ENCODE peak calls at places on chromosomes 1 and 21, in four cellular contexts. K is H9, O is SK-N-SH, E is PC-3. D is an unnamed sample. For H3K9me3 and H4K20me1, the result is how much of the 10 kb centered on the place peaks cover.

GRCh38 chr1:162011337-162012012 is 12.2 kb downstream of the OLFML2B start:
- DNase-seq in E (no peak), K (no peak), O (no peak), D (no peak)

GRCh38 chr1:212062832-212063438 is 27.4 kb downstream of the DTL start:
- DNase-seq in O (peak), E (peak), K (no peak), D (peak)

GRCh38 chr1:46553506-46553905 is 2.1 kb upstream of the KNCN start:
- DNase-seq in K (no peak), O (no peak), E (no peak), D (no peak)

GRCh38 chr1:37485902-37486679 is 11.7 kb downstream of the ZC3H12A start:
- DNase-seq in K (no peak), O (peak), E (no peak), D (no peak)

GRCh38 chr1:202561726-202562442 is 148.4 kb downstream of the SYT2 start:
- DNase-seq in K (no peak), E (no peak), O (no peak), D (no peak)

GRCh38 chr1:232226197-232226681 is 403.7 kb downstream of the SIPA1L2 start:
- DNase-seq in O (no peak), E (peak), K (peak), D (peak)

GRCh38 chr21:32917392-32918135 is 108.2 kb upstream of the OLIG2 start:
- DNase-seq in E (no peak), O (no peak), K (no peak), D (no peak)

GRCh38 chr1:166079276-166079675 is 87.5 kb downstream of the FAM78B start:
- DNase-seq in K (no peak), O (no peak), E (no peak), D (no peak)

GRCh38 chr1:3954391-3955160 is 54.5 kb upstream of the C1orf174 start:
- DNase-seq in O (no peak), K (no peak), E (no peak), D (no peak)

GRCh38 chr1:5570931-5571330 is 421.3 kb downstream of the NPHP4 start:
- DNase-seq in E (peak), O (no peak), K (no peak), D (no peak)

GRCh38 chr1:23168079-23168461 is 586 bp downstream of the LUZP1 start:
- DNase-seq in K (peak), E (no peak), O (peak), D (no peak)

GRCh38 chr1:24155011-24155782 is 12.3 kb upstream of the IL22RA1 start:
- DNase-seq in K (peak), E (peak), O (peak), D (no peak)

GRCh38 chr1:164763098-164763497 is 204.1 kb downstream of the PBX1 start:
- DNase-seq in K (no peak), O (no peak), E (no peak), D (no peak)

GRCh38 chr1:15610167-15610566 is 7.1 kb upstream of the DDI2 start:
- DNase-seq in E (peak), O (no peak), K (no peak), D (no peak)

GRCh38 chr1:111647738-111648137 is 28.1 kb downstream of the RAP1A start:
- DNase-seq in K (no peak), O (no peak), E (no peak), D (no peak)

GRCh38 chr1:221431068-221431651 is 310.7 kb downstream of the DUSP10 start:
- DNase-seq in O (no peak), K (no peak), E (no peak), D (peak)

GRCh38 chr1:22835920-22836319 is 125.3 kb downstream of the EPHB2 start:
- DNase-seq in O (no peak), K (no peak), E (no peak), D (peak)

GRCh38 chr1:191993549-191993948 is 164.7 kb upstream of the RGS18 start:
- DNase-seq in E (peak), O (no peak), K (no peak), D (peak)

GRCh38 chr1:159719990-159720389 is 5.6 kb upstream of the CRP start:
- DNase-seq in K (no peak), E (no peak), O (no peak), D (no peak)
- H3K9me3 ChIP-seq in K (under half), E (under half), O (under half), D (under half)

GRCh38 chr21:20425856-20426255 is 572.4 kb upstream of the NCAM2 start:
- DNase-seq in O (no peak), K (no peak), E (no peak), D (no peak)
- H3K9ac ChIP-seq in O (no peak), K (no peak), E (no peak), D (no peak)

DNA sequence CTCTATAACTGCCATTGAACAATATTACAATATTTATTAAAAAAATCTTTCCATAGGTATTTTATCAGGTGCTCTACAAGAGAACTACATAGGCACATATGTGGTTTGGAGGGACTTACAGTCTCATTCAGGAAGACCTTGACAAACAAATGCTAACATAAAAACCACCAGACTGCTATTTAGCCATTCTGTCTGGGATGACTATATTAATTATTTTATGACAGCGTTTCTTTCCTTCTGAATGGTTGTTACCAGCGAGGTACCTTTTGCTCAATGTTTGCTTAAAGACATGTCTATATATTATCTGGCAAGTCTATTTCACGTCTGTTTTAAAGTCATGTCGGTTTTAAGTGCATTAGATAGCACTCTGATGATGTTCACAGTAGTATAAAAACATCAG is 69.7 kb downstream of the RUNX1 start:
- DNase-seq in E (no peak), K (no peak), O (no peak), D (peak)
- H4K20me1 ChIP-seq in E (under half), K (under half), O (under half), D (under half)

GRCh38 chr21:45481977-45482898 is 60.0 kb downstream of the SLC19A1 start:
- DNase-seq in E (no peak), K (no peak), O (no peak), D (no peak)
- H3K9me3 ChIP-seq in E (under half), K (under half), O (under half), D (under half)

D was measured in astrocyte.